ENCODE peak calls at places on chromosomes 13 and 19, in six cellular contexts. One of them, this sample, is unnamed.

GRCh38 chr19:3708207-3708931 is at the start of gene TJP3:
- ATAC-seq in HCT116: peak
- ATAC-seq in activated T-helper 17 cell treated with anti-CD3 and anti-CD28 coated beads, Interleukin-2, amount 50 U/mL, for 72 hours: no peak
- ATAC-seq in gastroesophageal sphincter: no peak
- ATAC-seq in GM12878: no peak
- ATAC-seq in left cardiac atrium: peak
- ATAC-seq in this sample: peak

GRCh38 chr19:55346725-55347441 is 7.2 kb downstream of the KMT5C start:
- ATAC-seq in HCT116: no peak
- ATAC-seq in activated T-helper 17 cell treated with anti-CD3 and anti-CD28 coated beads, Interleukin-2, amount 50 U/mL, for 72 hours: no peak
- ATAC-seq in gastroesophageal sphincter: peak
- ATAC-seq in GM12878: no peak
- ATAC-seq in left cardiac atrium: no peak
- ATAC-seq in this sample: no peak

GRCh38 chr19:7920520-7921301 is 573 bp downstream of the SNAPC2 start:
- ATAC-seq in HCT116: peak
- ATAC-seq in activated T-helper 17 cell treated with anti-CD3 and anti-CD28 coated beads, Interleukin-2, amount 50 U/mL, for 72 hours: peak
- ATAC-seq in gastroesophageal sphincter: peak
- ATAC-seq in GM12878: peak
- ATAC-seq in left cardiac atrium: peak
- ATAC-seq in this sample: peak

GRCh38 chr19:5873617-5874199 is 3.4 kb upstream of the FUT5 start:
- ATAC-seq in HCT116: no peak
- ATAC-seq in activated T-helper 17 cell treated with anti-CD3 and anti-CD28 coated beads, Interleukin-2, amount 50 U/mL, for 72 hours: no peak
- ATAC-seq in gastroesophageal sphincter: no peak
- ATAC-seq in GM12878: no peak
- ATAC-seq in left cardiac atrium: no peak
- ATAC-seq in this sample: peak

GRCh38 chr13:110331362-110331761 is 24.3 kb downstream of the COL4A2 start:
- ATAC-seq in HCT116: no peak
- ATAC-seq in activated T-helper 17 cell treated with anti-CD3 and anti-CD28 coated beads, Interleukin-2, amount 50 U/mL, for 72 hours: no peak
- ATAC-seq in gastroesophageal sphincter: no peak
- ATAC-seq in GM12878: no peak
- ATAC-seq in left cardiac atrium: peak
- ATAC-seq in this sample: no peak

GRCh38 chr19:1167687-1168561 is 6.1 kb downstream of the SBNO2 start:
- ATAC-seq in HCT116: no peak
- ATAC-seq in activated T-helper 17 cell treated with anti-CD3 and anti-CD28 coated beads, Interleukin-2, amount 50 U/mL, for 72 hours: no peak
- ATAC-seq in gastroesophageal sphincter: no peak
- ATAC-seq in GM12878: no peak
- ATAC-seq in left cardiac atrium: no peak
- ATAC-seq in this sample: peak

GRCh38 chr19:50505856-50506611 is 5.0 kb downstream of the JOSD2 start:
- ATAC-seq in HCT116: no peak
- ATAC-seq in activated T-helper 17 cell treated with anti-CD3 and anti-CD28 coated beads, Interleukin-2, amount 50 U/mL, for 72 hours: no peak
- ATAC-seq in gastroesophageal sphincter: no peak
- ATAC-seq in GM12878: no peak
- ATAC-seq in left cardiac atrium: no peak
- ATAC-seq in this sample: no peak

GRCh38 chr13:105937451-105937850 is 598.0 kb downstream of the EFNB2 start:
- ATAC-seq in HCT116: peak
- ATAC-seq in activated T-helper 17 cell treated with anti-CD3 and anti-CD28 coated beads, Interleukin-2, amount 50 U/mL, for 72 hours: no peak
- ATAC-seq in gastroesophageal sphincter: no peak
- ATAC-seq in GM12878: no peak
- ATAC-seq in left cardiac atrium: no peak
- ATAC-seq in this sample: no peak

GRCh38 chr13:48580185-48580803 is 47.4 kb upstream of the RCBTB2 start:
- ATAC-seq in HCT116: peak
- ATAC-seq in activated T-helper 17 cell treated with anti-CD3 and anti-CD28 coated beads, Interleukin-2, amount 50 U/mL, for 72 hours: peak
- ATAC-seq in gastroesophageal sphincter: no peak
- ATAC-seq in GM12878: peak
- ATAC-seq in left cardiac atrium: peak
- ATAC-seq in this sample: peak

GRCh38 chr13:97275265-97275664 is 53.1 kb downstream of the MBNL2 start:
- ATAC-seq in HCT116: peak
- ATAC-seq in activated T-helper 17 cell treated with anti-CD3 and anti-CD28 coated beads, Interleukin-2, amount 50 U/mL, for 72 hours: no peak
- ATAC-seq in gastroesophageal sphincter: peak
- ATAC-seq in GM12878: no peak
- ATAC-seq in left cardiac atrium: peak
- ATAC-seq in this sample: no peak

GRCh38 chr13:77740931-77741586 is 43.6 kb downstream of the SLAIN1 start:
- ATAC-seq in HCT116: no peak
- ATAC-seq in activated T-helper 17 cell treated with anti-CD3 and anti-CD28 coated beads, Interleukin-2, amount 50 U/mL, for 72 hours: no peak
- ATAC-seq in gastroesophageal sphincter: no peak
- ATAC-seq in GM12878: no peak
- ATAC-seq in left cardiac atrium: no peak
- ATAC-seq in this sample: no peak

GRCh38 chr13:44007451-44007850 is 127.7 kb downstream of the LACC1 start:
- ATAC-seq in HCT116: no peak
- ATAC-seq in activated T-helper 17 cell treated with anti-CD3 and anti-CD28 coated beads, Interleukin-2, amount 50 U/mL, for 72 hours: no peak
- ATAC-seq in gastroesophageal sphincter: no peak
- ATAC-seq in GM12878: no peak
- ATAC-seq in left cardiac atrium: no peak
- ATAC-seq in this sample: no peak

GRCh38 chr19:34224996-34225658 is 29.2 kb upstream of the GARRE1 start:
- ATAC-seq in HCT116: peak
- ATAC-seq in activated T-helper 17 cell treated with anti-CD3 and anti-CD28 coated beads, Interleukin-2, amount 50 U/mL, for 72 hours: peak
- ATAC-seq in gastroesophageal sphincter: no peak
- ATAC-seq in GM12878: peak
- ATAC-seq in left cardiac atrium: no peak
- ATAC-seq in this sample: no peak

GRCh38 chr13:51363625-51364024 is 24.1 kb downstream of the SERPINE3 start:
- ATAC-seq in HCT116: no peak
- ATAC-seq in activated T-helper 17 cell treated with anti-CD3 and anti-CD28 coated beads, Interleukin-2, amount 50 U/mL, for 72 hours: no peak
- ATAC-seq in gastroesophageal sphincter: no peak
- ATAC-seq in GM12878: no peak
- ATAC-seq in left cardiac atrium: no peak
- ATAC-seq in this sample: no peak

This sample was measured in esophagus mucosa.